ENCODE peak calls at places on chromosomes 4 and X, in five cellular contexts. B, I, G, O and J are unnamed samples.

GRCh38 chr4:145195167-145195952 is 15.0 kb upstream of the OTUD4 start:
- DNase-seq in B (no peak), I (no peak), G (no peak), O (no peak), J (no peak)

GRCh38 chr4:304987-305680 is at the start of gene ZNF732:
- DNase-seq in B (peak), I (no peak), G (peak), O (no peak), J (no peak)

GRCh38 chr4:75248770-75249467 is 265.3 kb downstream of the RCHY1 start:
- DNase-seq in B (peak), I (no peak), G (peak), O (no peak), J (peak)

GRCh38 chr4:156948738-156949137 is 22.9 kb downstream of the PDGFC start:
- DNase-seq in B (no peak), I (no peak), G (no peak), O (no peak), J (peak)

GRCh38 chrX:148700021-148700420 is 199.6 kb downstream of the AFF2 start:
- DNase-seq in B (no peak), I (no peak), G (no peak), O (no peak), J (no peak)

GRCh38 chr4:89838005-89838404 is 1.0 kb upstream of the SNCA start:
- DNase-seq in B (peak), I (no peak), G (no peak), O (no peak), J (peak)

GRCh38 chrX:32137525-32137924 is 1065.7 kb upstream of the FTHL17 start:
- DNase-seq in B (peak), I (no peak), G (no peak), O (no peak), J (peak)

GRCh38 chrX:48498374-48498809 is 10.4 kb upstream of the PORCN start:
- DNase-seq in B (peak), I (no peak), G (no peak), O (no peak), J (peak)

GRCh38 chr4:159434496-159435241 is 331.8 kb downstream of the RAPGEF2 start:
- DNase-seq in B (no peak), I (no peak), G (no peak), O (no peak), J (peak)

GRCh38 chr4:1644906-1645657 is 39.0 kb downstream of the FAM53A start:
- DNase-seq in B (peak), I (peak), G (no peak), O (no peak), J (no peak)

GRCh38 chr4:128565565-128566186 is 243.8 kb upstream of the JADE1 start:
- DNase-seq in B (peak), I (no peak), G (no peak), O (no peak), J (peak)

GRCh38 chr4:52588771-52589591 is 70.1 kb downstream of the USP46 start:
- DNase-seq in B (peak), I (no peak), G (no peak), O (peak), J (peak)

GRCh38 chrX:136386821-136387220 is 86.1 kb downstream of the ADGRG4 start:
- DNase-seq in B (no peak), I (no peak), G (no peak), O (no peak), J (no peak)

GRCh38 chr4:15677507-15677988 is 4.1 kb upstream of the FAM200B start:
- DNase-seq in B (peak), I (no peak), G (no peak), O (no peak), J (peak)

GRCh38 chr4:127936974-127937373 is 28.0 kb downstream of the MFSD8 start:
- DNase-seq in B (peak), I (no peak), G (no peak), O (no peak), J (peak)

GRCh38 chr4:119659576-119659975 is 31.0 kb upstream of the PDE5A start:
- DNase-seq in B (peak), I (no peak), G (peak), O (no peak), J (peak)

GRCh38 chr4:158208931-158209640 is 1.2 kb upstream of the TMEM144 start:
- DNase-seq in B (no peak), I (no peak), G (no peak), O (no peak), J (no peak)

GRCh38 chr4:71441186-71442169 is 102.7 kb downstream of the SLC4A4 start:
- DNase-seq in B (peak), I (no peak), G (no peak), O (no peak), J (peak)

GRCh38 chr4:99715286-99715685 is 57.7 kb upstream of the C4orf54 start:
- DNase-seq in B (no peak), I (no peak), G (no peak), O (no peak), J (no peak)

GRCh38 chr4:169270156-169270809 is 473 bp downstream of the SH3RF1 start:
- DNase-seq in B (peak), I (peak), G (no peak), O (no peak), J (peak)

GRCh38 chr4:108586778-108587177 is 33.6 kb upstream of the RPL34 start:
- DNase-seq in B (no peak), I (no peak), G (no peak), O (no peak), J (no peak)

GRCh38 chr4:64330143-64330542 is 79.1 kb downstream of the TECRL start:
- DNase-seq in B (no peak), I (no peak), G (no peak), O (no peak), J (no peak)